ENCODE peak calls at places on chromosome 18, in five cellular contexts. Y is neuronal stem cell; N is effector CD8-positive, alpha-beta T cell; S is NCI-H2171 treated with DMSO at 0.1 percent for 48 hours; H is cardiac fibroblast. G is an unnamed sample.
A peak's percentile ranks its signal among the peaks of the same experiment; 100 is the strongest.

GRCh38 chr18:74284501-74285004 is 7.2 kb downstream of the CYB5A start:
- DNase-seq in N (no peak), Y (peak; percentile 38), S (no peak), H (peak; percentile 63), G (no peak)

GRCh38 chr18:48475635-48476549 is 62.9 kb upstream of the CTIF start:
- DNase-seq in S (peak; percentile 74), N (no peak), Y (peak; percentile 55), H (peak; percentile 91), G (peak; percentile 42)

GRCh38 chr18:23964282-23965238 is 50.0 kb upstream of the TTC39C start:
- DNase-seq in H (no peak), S (peak; percentile 56), Y (no peak), N (peak; percentile 16), G (no peak)

GRCh38 chr18:22424564-22424963 is 6.8 kb upstream of the CTAGE1 start:
- DNase-seq in S (no peak), N (no peak), H (no peak), Y (no peak), G (no peak)

GRCh38 chr18:12305211-12305610 is 2.8 kb upstream of the TUBB6 start:
- DNase-seq in N (no peak), S (no peak), H (no peak), Y (no peak), G (no peak)

GRCh38 chr18:73150199-73150598 is 282.4 kb upstream of the NETO1 start:
- DNase-seq in H (no peak), N (no peak), Y (no peak), S (no peak), G (no peak)

GRCh38 chr18:48853588-48853987 is 97.2 kb downstream of the SMAD7 start:
- DNase-seq in S (no peak), H (no peak), N (no peak), Y (no peak), G (no peak)

GRCh38 chr18:78618726-78619125 is 360.9 kb upstream of the SALL3 start:
- DNase-seq in H (no peak), S (no peak), N (no peak), Y (no peak), G (no peak)

GRCh38 chr18:3726241-3726951 is 276.4 kb downstream of the TGIF1 start:
- DNase-seq in Y (no peak), H (no peak), S (peak; percentile 42), N (no peak), G (no peak)

GRCh38 chr18:10289265-10289664 is 165.2 kb upstream of the APCDD1 start:
- DNase-seq in S (no peak), N (no peak), H (no peak), Y (no peak), G (no peak)

GRCh38 chr18:54004828-54005227 is 219.6 kb downstream of the MBD2 start:
- DNase-seq in Y (no peak), N (no peak), H (peak; percentile 13), S (no peak), G (no peak)

GRCh38 chr18:76875390-76876330 is 53.3 kb downstream of the ZNF236 start:
- DNase-seq in H (peak; percentile 53), Y (peak; percentile 56), N (no peak), S (peak; percentile 4), G (peak; percentile 26)

GRCh38 chr18:63154350-63155152 is 165.0 kb downstream of the BCL2 start:
- DNase-seq in N (no peak), H (no peak), Y (no peak), S (no peak), G (no peak)

GRCh38 chr18:59918320-59918755 is 18.5 kb downstream of the PMAIP1 start:
- DNase-seq in Y (no peak), N (no peak), S (peak; percentile 97), H (peak; percentile 62), G (no peak)

GRCh38 chr18:49974079-49974478 is 160.7 kb upstream of the ACAA2 start:
- DNase-seq in Y (no peak), S (no peak), H (no peak), N (no peak), G (no peak)

GRCh38 chr18:41873730-41874129 is 81.3 kb upstream of the PIK3C3 start:
- DNase-seq in N (no peak), S (no peak), Y (no peak), H (no peak), G (no peak)

GRCh38 chr18:69580107-69580506 is 179.4 kb downstream of the DOK6 start:
- DNase-seq in S (no peak), H (peak; percentile 62), Y (no peak), N (no peak), G (no peak)

GRCh38 chr18:36297419-36298112 is at the start of gene FHOD3:
- DNase-seq in N (no peak), H (peak; percentile 66), Y (peak; percentile 82), S (peak; percentile 68), G (peak; percentile 40)

GRCh38 chr18:45621068-45621511 is 5.8 kb downstream of the SLC14A2 start:
- DNase-seq in S (peak; percentile 68), Y (peak; percentile 47), N (peak; percentile 10), H (peak; percentile 58), G (no peak)

GRCh38 chr18:13611058-13611615 is 115.2 kb downstream of the FAM210A start:
- DNase-seq in Y (peak; percentile 24), N (no peak), S (no peak), H (peak; percentile 57), G (no peak)

GRCh38 chr18:38898167-38898566 is 1332.6 kb upstream of the CELF4 start:
- DNase-seq in H (no peak), N (no peak), Y (no peak), S (no peak), G (no peak)

GRCh38 chr18:5103286-5103685 is 93.8 kb downstream of the AKAIN1 start:
- DNase-seq in N (no peak), H (no peak), Y (no peak), S (peak; percentile 6), G (no peak)

GRCh38 chr18:58263055-58263732 is 219.2 kb downstream of the NEDD4L start:
- DNase-seq in H (no peak), N (no peak), S (no peak), Y (no peak), G (peak; percentile 63)

GRCh38 chr18:61669320-61669719 is 223.5 kb downstream of the RNF152 start:
- DNase-seq in Y (no peak), N (no peak), S (no peak), H (no peak), G (no peak)

GRCh38 chr18:51337406-51337805 is 139.9 kb upstream of the MEX3C start:
- DNase-seq in S (no peak), Y (no peak), H (peak; percentile 44), N (no peak), G (no peak)

GRCh38 chr18:56973487-56973886 is 173.4 kb upstream of the BOD1L2 start:
- DNase-seq in N (no peak), Y (no peak), S (no peak), H (peak; percentile 2), G (no peak)

GRCh38 chr18:25123438-25124225 is 228.3 kb downstream of the ZNF521 start:
- DNase-seq in S (no peak), H (no peak), Y (no peak), N (no peak), G (no peak)

GRCh38 chr18:56323673-56324072 is 314.7 kb downstream of the TXNL1 start:
- DNase-seq in H (no peak), N (no peak), Y (no peak), S (no peak), G (no peak)

GRCh38 chr18:37484893-37485834 is 80.4 kb downstream of the CELF4 start:
- DNase-seq in N (no peak), Y (peak; percentile 42), S (no peak), H (peak; percentile 59), G (no peak)

G was measured in prostate gland.